ENCODE peak calls at places on chromosome 16, in four cellular contexts. R is thoracic aorta, X is AG10803, U is OCI-LY7. F is an unnamed sample.

GRCh38 chr16:75593308-75593707 is 27.1 kb downstream of the GABARAPL2 start:
- DNase-seq in R (no peak), X (no peak), U (no peak), F (no peak)

GRCh38 chr16:69188716-69189115 is 1.8 kb downstream of the SNTB2 start:
- DNase-seq in R (no peak), X (peak), U (no peak), F (no peak)

GRCh38 chr16:63447121-63447520 is 1410.9 kb upstream of the CDH8 start:
- DNase-seq in R (no peak), X (no peak), U (no peak), F (no peak)

GRCh38 chr16:86880316-86881117 is 302.2 kb downstream of the FOXL1 start:
- DNase-seq in R (no peak), X (no peak), U (no peak), F (no peak)

GRCh38 chr16:12182202-12182601 is 205.7 kb downstream of the SNX29 start:
- DNase-seq in R (no peak), X (no peak), U (no peak), F (no peak)

GRCh38 chr16:78509965-78510364 is 410.5 kb downstream of the WWOX start:
- DNase-seq in R (no peak), X (no peak), U (no peak), F (no peak)

GRCh38 chr16:29170393-29171239 is 185.8 kb downstream of the LAT start:
- DNase-seq in R (no peak), X (peak), U (no peak), F (no peak)

GRCh38 chr16:24980077-24980793 is 34.9 kb downstream of the ARHGAP17 start:
- DNase-seq in R (no peak), X (peak), U (peak), F (peak)

GRCh38 chr16:12092347-12092882 is 115.9 kb downstream of the SNX29 start:
- DNase-seq in R (no peak), X (peak), U (no peak), F (no peak)

GRCh38 chr16:19766554-19766884 is 48.4 kb downstream of the IQCK start:
- DNase-seq in R (no peak), X (no peak), U (no peak), F (no peak)

GRCh38 chr16:46787909-46788308 is 39.8 kb upstream of the MYLK3 start:
- DNase-seq in R (no peak), X (no peak), U (peak), F (peak)

GRCh38 chr16:56192644-56192960 is 1.3 kb downstream of the GNAO1 start:
- DNase-seq in R (no peak), X (no peak), U (no peak), F (no peak)

GRCh38 chr16:56191807-56192643 is 736 bp downstream of the GNAO1 start:
- DNase-seq in R (no peak), X (no peak), U (no peak), F (no peak)

GRCh38 chr16:56189990-56190902 is 1.0 kb upstream of the GNAO1 start:
- DNase-seq in R (no peak), X (no peak), U (no peak), F (no peak)

GRCh38 chr16:56192971-56193936 is 2.0 kb downstream of the GNAO1 start:
- DNase-seq in R (no peak), X (no peak), U (no peak), F (no peak)

DNA sequence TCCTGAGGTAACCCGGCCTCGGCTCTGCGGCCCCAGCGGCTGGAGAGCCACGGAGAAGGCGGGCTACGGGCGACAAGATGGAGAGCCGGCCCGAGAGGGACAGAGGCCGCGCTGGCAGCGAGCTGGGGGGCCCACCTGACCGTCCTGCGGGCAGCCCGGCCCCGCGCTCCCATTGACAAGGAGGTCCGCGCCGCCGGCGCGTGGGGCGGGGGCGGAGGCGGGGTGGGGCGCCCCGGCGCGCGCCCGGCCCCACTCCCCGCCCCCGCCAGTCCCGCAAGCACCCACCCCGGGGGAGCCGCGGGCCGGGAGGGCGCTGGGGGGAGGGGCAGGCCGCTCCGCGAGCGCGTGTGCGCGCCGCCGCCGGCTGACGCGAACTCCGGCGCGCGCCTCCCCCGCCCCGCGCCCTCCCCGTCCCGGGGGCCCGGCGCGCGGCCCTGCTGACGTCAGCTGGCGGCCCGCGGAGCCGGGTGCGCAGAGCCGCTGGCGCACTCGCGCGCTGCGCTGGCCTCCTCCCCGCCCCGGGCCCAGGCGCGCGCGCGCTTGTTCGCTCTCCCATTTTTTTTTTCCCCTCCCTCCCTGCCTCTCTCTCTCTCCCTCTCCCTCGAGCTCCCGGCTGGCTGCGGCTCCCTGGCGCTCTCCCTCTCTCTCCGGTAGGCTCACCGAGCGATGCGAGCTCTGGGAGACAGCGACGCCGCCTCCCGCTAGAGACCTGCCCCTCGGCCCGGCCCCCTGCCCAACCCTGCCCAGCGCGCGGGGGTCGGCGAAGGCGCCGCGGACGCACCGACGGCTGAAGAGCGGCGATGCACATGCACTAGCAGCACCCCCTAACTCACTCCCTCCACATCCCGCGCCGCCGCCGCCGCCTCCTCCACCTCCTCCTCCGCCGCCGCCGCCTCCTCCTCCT is at the start of gene GNAO1:
- DNase-seq in R (no peak), X (peak), U (no peak), F (peak)
- H3K4me3 ChIP-seq in R (peak), X (peak), U (no peak), F (peak)

DNA sequence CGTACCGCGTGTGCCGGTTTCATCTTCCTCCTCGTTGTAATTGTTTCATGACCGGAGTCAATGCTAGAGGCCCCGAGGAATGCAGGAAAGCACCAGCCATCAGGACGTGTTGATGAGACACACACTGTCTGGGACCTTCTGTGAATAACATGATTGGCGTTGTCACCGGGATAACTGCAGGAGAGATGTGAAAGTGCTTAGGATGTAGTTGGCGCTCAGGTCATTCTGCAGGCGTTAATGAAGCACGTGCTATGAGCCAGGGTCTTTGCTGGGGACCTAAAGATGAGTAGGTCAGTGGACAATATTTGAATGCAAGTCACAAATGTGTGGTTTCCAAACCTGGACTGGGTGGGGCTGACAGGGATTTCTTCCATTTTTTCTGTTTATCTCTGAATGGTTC is 181.6 kb upstream of the HSBP1 start:
- DNase-seq in R (no peak), X (no peak), U (no peak), F (no peak)
- TF ChIP-seq CTCF in R (no peak), X (no peak), U (no peak), F (no peak)

GRCh38 chr16:644556-644955 is 2.9 kb downstream of the MCRIP2 start:
- DNase-seq in R (no peak), X (no peak), U (no peak), F (no peak)

GRCh38 chr16:647173-647902 is 1.8 kb upstream of the WDR90 start:
- DNase-seq in R (no peak), X (no peak), U (no peak), F (no peak)

GRCh38 chr16:648071-648785 is 937 bp upstream of the WDR90 start:
- DNase-seq in R (no peak), X (peak), U (peak), F (peak)

GRCh38 chr16:646679-647172 is 2.4 kb upstream of the WDR90 start:
- DNase-seq in R (no peak), X (no peak), U (no peak), F (no peak)

DNA sequence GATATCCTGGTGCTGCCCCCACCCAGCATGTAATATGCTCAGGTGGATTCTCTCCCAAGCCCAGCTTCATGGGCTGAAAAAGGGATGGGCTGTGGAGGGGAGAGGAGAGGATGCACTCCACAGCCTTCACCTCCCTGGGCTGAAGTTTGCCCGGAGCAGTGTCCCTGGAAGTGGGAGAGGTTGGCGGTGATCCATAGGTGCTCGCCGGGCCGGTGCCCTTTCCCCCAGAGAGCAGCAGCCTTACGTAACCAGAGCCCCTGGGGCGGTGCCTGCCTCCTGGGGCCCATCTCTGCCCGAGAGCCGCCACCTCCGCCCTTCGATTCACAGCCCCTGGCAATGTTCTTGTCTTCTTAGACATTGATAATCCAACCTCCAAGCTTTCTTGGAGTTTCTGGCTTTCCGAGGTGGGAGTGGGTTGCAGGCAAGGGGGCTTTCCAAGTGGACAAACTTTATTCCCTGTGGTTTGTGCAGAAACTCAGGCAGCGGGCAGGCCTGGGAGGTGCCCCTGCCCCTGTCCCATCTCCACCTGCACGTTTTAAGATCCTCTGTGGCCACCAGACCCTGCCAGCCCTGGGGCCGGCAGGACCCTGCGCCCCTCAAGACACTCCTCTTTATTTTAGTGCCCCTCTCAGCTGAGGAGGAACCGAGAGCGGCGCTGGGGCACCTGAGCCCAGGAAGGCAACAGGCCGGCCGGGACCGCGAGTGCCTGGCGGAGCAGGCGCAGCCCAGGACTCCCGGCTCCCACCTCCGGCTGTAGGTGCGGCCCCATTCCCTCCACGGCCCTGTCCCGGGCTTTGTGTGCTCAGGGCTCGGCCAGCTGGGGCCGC is 3.1 kb upstream of the WDR90 start:
- DNase-seq in R (no peak), X (no peak), U (no peak), F (no peak)
- H3K4me3 ChIP-seq in R (no peak), X (no peak), U (no peak), F (no peak)

DNA sequence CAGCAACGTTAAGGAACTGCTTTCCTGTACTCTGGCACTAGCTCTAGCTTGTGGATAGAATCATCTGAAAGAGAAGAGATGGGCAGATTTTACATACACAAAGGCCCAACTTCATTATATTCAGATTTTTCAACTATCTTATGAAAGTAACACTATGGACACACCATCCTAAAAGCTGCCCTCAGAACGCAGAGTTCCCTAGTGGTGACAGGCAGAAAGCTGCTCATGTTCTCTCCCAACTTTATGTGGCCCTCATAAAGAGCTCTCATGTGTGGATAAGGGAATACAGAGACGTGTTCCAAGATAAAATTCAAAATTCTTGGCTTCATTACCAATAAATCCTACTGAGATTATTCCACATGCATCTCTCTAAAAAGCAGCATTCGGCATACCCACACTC is 1.5 kb downstream of the CFAP20 start:
- DNase-seq in R (no peak), X (peak), U (peak), F (no peak)
- TF ChIP-seq CTCF in R (no peak), X (peak), U (no peak), F (no peak)

GRCh38 chr16:33877-34707 is 19.3 kb downstream of the POLR3K start:
- DNase-seq in R (no peak), X (no peak), U (no peak), F (no peak)
- H3K4me3 ChIP-seq in R (no peak), X (no peak), U (no peak), F (no peak)

GRCh38 chr16:85514601-85515318 is 98.4 kb upstream of the GSE1 start:
- DNase-seq in R (peak), X (peak), U (no peak), F (no peak)
- TF ChIP-seq CTCF in R (peak), X (peak), U (no peak), F (no peak)

DNA sequence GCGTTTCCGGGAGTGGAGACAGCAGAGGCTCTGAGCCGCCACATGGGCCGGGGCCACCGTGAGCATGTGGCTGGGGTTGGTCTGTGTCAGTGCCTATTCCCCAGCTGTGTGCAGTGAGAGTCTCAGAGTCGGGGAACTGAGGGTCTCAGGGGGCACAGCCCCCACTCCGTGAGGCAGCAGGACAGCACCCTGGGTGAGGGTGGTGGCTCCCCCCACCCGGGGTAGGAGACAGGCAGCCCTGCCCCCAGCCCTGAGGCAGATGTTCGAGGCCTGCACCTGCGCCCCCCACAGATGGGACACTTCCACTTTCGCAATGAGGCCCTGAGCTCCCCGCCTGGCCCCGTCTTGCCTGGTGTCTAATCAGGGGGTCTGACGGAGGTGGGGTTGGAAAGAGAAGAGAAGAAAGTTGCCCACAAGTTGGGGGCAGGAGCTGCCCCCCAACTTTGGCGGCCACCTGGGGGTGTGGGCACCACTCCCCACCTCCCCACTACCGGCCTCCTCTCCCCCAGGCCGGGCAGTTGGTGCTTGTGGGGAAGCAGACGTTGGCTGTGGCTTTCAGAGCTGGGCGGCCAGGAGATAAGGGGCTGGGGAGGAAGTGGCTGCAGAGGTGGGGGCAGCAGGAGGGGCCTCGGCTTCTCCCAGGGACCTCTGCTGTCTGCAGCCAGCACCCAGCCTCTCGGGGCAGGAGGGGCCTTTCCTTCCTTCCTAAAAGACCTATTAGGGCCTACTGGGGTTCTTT is 1.8 kb upstream of the CBFA2T3 start:
- DNase-seq in R (no peak), X (no peak), U (peak), F (peak)
- H3K4me3 ChIP-seq in R (no peak), X (no peak), U (peak), F (peak)